ENCODE peak calls at places on chromosomes 12 and 14, in four cellular contexts. I is hepatocyte, O is neural progenitor cell, V is OCI-LY7. B is an unnamed sample.

GRCh38 chr12:5013206-5013830 is 30.4 kb upstream of the KCNA5 start:
- DNase-seq in I (no peak), O (no peak), V (no peak), B (no peak)

GRCh38 chr14:105883066-105884005 is 357.0 kb downstream of the TMEM121 start:
- DNase-seq in I (no peak), O (no peak), V (no peak), B (no peak)

GRCh38 chr12:67649165-67650126 is 901 bp downstream of the DYRK2 start:
- DNase-seq in I (peak; percentile 53), O (peak; percentile 57), V (peak; percentile 45), B (no peak)

GRCh38 chr12:818733-819132 is 66.4 kb downstream of the WNK1 start:
- DNase-seq in I (no peak), O (no peak), V (no peak), B (no peak)

GRCh38 chr12:21906919-21907642 is 34.1 kb downstream of the ABCC9 start:
- DNase-seq in I (no peak), O (no peak), V (no peak), B (no peak)

GRCh38 chr14:61642246-61642982 is 52.9 kb upstream of the HIF1A start:
- DNase-seq in I (no peak), O (no peak), V (peak; percentile 67), B (no peak)

GRCh38 chr14:58747181-58747580 is 109.4 kb downstream of the DACT1 start:
- DNase-seq in I (peak; percentile 40), O (no peak), V (no peak), B (no peak)

GRCh38 chr14:64779472-64779871 is 75.2 kb downstream of the PLEKHG3 start:
- DNase-seq in I (no peak), O (no peak), V (no peak), B (no peak)

GRCh38 chr14:70697681-70698080 is 56.0 kb downstream of the TTC9 start:
- DNase-seq in I (no peak), O (no peak), V (no peak), B (no peak)

GRCh38 chr12:100733817-100734593 is 60.6 kb upstream of the ANO4 start:
- DNase-seq in I (peak; percentile 45), O (peak; percentile 55), V (no peak), B (no peak)

DNA sequence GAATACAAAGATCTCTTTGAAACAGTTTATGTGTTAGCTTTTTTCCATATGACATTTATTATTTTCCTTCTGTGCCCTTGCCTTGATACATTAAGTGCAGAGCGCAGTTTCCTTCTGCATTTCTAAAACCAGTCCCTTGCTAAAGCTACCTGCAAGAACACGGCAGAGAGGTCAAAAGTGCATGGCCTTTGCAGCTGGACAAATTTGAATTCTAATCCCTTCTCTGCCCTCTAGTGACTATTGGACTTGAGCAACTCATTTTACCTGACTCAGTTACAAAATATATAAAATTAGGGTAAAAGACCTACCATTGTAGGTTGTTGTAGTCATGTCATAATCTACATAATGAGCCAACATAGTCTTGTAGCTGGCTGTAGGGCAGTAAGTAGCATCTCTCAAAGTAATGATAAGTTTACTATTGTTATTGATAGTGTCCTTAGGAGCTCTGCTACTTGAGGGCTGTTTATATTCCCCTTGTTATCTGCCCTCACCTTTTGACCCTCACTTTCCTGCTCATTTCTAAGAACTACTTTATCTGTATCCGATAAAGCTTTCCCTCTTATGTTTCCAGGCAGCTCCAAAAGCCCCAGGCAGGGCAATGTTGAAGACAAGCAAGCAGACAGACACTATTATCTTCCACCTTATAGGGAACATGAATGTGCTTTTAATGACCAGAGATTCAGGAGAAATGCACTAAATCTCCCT is 120.0 kb upstream of the PDZRN4 start:
- DNase-seq in I (no peak), O (no peak), V (no peak), B (peak; percentile 20)
- TF ChIP-seq CTCF in I (no peak), O (no peak), V (no peak), B (no peak)

GRCh38 chr12:116370886-116371580 is 93.5 kb upstream of the MED13L start:
- DNase-seq in I (no peak), O (no peak), V (no peak), B (no peak)

GRCh38 chr12:116368196-116369194 is 91.0 kb upstream of the MED13L start:
- DNase-seq in I (peak; percentile 79), O (no peak), V (no peak), B (no peak)

GRCh38 chr12:116372815-116373214 is 95.3 kb upstream of the MED13L start:
- DNase-seq in I (no peak), O (no peak), V (no peak), B (no peak)

GRCh38 chr12:116366824-116367223 is 89.3 kb upstream of the MED13L start:
- DNase-seq in I (no peak), O (no peak), V (no peak), B (no peak)

GRCh38 chr12:116370004-116370404 is 92.5 kb upstream of the MED13L start:
- DNase-seq in I (no peak), O (no peak), V (no peak), B (no peak)
- TF ChIP-seq EZH2phosphoT487 in I (no peak), O (no peak), V (no peak), B (no peak)

GRCh38 chr14:93148979-93149378 is 33.3 kb upstream of the ITPK1 start:
- DNase-seq in I (no peak), O (no peak), V (no peak), B (no peak)
- TF ChIP-seq CTCF in I (no peak), O (no peak), V (no peak), B (no peak)

GRCh38 chr12:104930388-104931326 is 27.4 kb downstream of the SLC41A2 start:
- DNase-seq in I (no peak), O (no peak), V (no peak), B (no peak)
- TF ChIP-seq EZH2phosphoT487 in I (no peak), O (no peak), V (no peak), B (no peak)

GRCh38 chr12:54622463-54623183 is 12.1 kb downstream of the LACRT start:
- DNase-seq in I (no peak), O (no peak), V (no peak), B (peak; percentile 19)
- TF ChIP-seq CTCF in I (peak; percentile 9), O (peak; percentile 53), V (peak; percentile 69), B (peak; percentile 41)

GRCh38 chr12:49527361-49528130 is 11.3 kb upstream of the KCNH3 start:
- DNase-seq in I (no peak), O (no peak), V (no peak), B (no peak)
- TF ChIP-seq EZH2phosphoT487 in I (no peak), O (no peak), V (no peak), B (no peak)

DNA sequence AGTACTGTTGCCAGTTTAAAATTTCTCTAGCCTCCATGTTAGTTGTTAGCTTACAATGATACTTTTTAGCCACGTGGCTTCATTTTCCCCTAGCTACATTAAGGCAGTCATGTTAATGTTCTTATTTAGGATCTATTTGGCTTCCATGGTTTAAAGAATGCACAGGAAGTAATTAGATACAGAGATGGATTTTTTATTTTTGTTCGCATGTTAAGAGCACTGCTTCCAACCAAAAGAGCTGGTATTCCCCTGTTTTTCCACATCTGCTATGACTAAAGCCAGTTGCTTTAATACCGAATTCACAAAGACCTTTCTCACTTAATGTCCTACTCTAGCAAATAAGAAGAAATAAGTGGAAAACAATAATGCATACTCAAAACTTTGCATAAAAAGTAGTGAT is 45.1 kb downstream of the PRORP start:
- DNase-seq in I (no peak), O (no peak), V (no peak), B (no peak)
- TF ChIP-seq CTCF in I (no peak), O (no peak), V (no peak), B (no peak)